ENCODE peak calls at places on chromosomes 16 and 17, in four cellular contexts. D is HCT116, S is HepG2, T is K562. P is an unnamed sample.

GRCh38 chr17:48814504-48814903 is 2.5 kb downstream of the TTLL6 start:
- DNase-seq in D (peak; percentile 60), S (peak; percentile 66), T (peak; percentile 75), P (no peak)

GRCh38 chr16:31200821-31201510 is 1.6 kb downstream of the PYCARD start:
- DNase-seq in D (no peak), S (no peak), T (no peak), P (no peak)

GRCh38 chr16:3594316-3595109 is 16.9 kb downstream of the SLX4 start:
- DNase-seq in D (no peak), S (no peak), T (no peak), P (no peak)

GRCh38 chr16:66517586-66518263 is 32.2 kb downstream of the TK2 start:
- DNase-seq in D (no peak), S (no peak), T (no peak), P (no peak)

GRCh38 chr16:4071686-4072561 is 44.3 kb downstream of the ADCY9 start:
- DNase-seq in D (no peak), S (no peak), T (no peak), P (no peak)

GRCh38 chr16:4407543-4408322 is 8.7 kb downstream of the CORO7 start:
- DNase-seq in D (no peak), S (no peak), T (no peak), P (no peak)

GRCh38 chr17:9346296-9346926 is 229.2 kb downstream of the STX8 start:
- DNase-seq in D (no peak), S (no peak), T (no peak), P (no peak)

GRCh38 chr17:50557265-50558029 is 3.1 kb upstream of the CACNA1G start:
- DNase-seq in D (no peak), S (no peak), T (no peak), P (no peak)

GRCh38 chr17:73526851-73527250 is 117.4 kb downstream of the SDK2 start:
- DNase-seq in D (no peak), S (no peak), T (no peak), P (no peak)

GRCh38 chr17:79028496-79029326 is 4.7 kb downstream of the C1QTNF1 start:
- DNase-seq in D (no peak), S (peak; percentile 39), T (no peak), P (no peak)

GRCh38 chr17:18142417-18142816 is 33.9 kb downstream of the MYO15A start:
- DNase-seq in D (no peak), S (no peak), T (no peak), P (no peak)

GRCh38 chr16:86625029-86625428 is 46.7 kb downstream of the FOXL1 start:
- DNase-seq in D (no peak), S (no peak), T (no peak), P (no peak)

GRCh38 chr17:66518108-66518507 is 215.7 kb downstream of the PRKCA start:
- DNase-seq in D (no peak), S (no peak), T (no peak), P (no peak)

GRCh38 chr17:48728232-48729231 is at the start of gene HOXB13:
- DNase-seq in D (peak; percentile 75), S (no peak), T (peak; percentile 63), P (no peak)

GRCh38 chr17:44137891-44138709 is 3.6 kb upstream of the HROB start:
- DNase-seq in D (peak; percentile 95), S (peak; percentile 87), T (peak; percentile 95), P (peak; percentile 73)

GRCh38 chr17:2689411-2690164 is 22.0 kb downstream of the CLUH start:
- DNase-seq in D (no peak), S (no peak), T (no peak), P (no peak)

GRCh38 chr17:75832164-75832651 is 12.0 kb downstream of the UNC13D start:
- DNase-seq in D (no peak), S (no peak), T (no peak), P (no peak)

GRCh38 chr16:47026947-47027346 is 53.5 kb upstream of the DNAJA2 start:
- DNase-seq in D (no peak), S (no peak), T (no peak), P (no peak)

GRCh38 chr16:47028767-47029377 is 55.4 kb upstream of the DNAJA2 start:
- DNase-seq in D (no peak), S (no peak), T (no peak), P (no peak)

GRCh38 chr16:47029724-47030123 is 56.2 kb upstream of the DNAJA2 start:
- DNase-seq in D (no peak), S (no peak), T (no peak), P (no peak)

GRCh38 chr16:47025641-47026040 is 52.2 kb upstream of the DNAJA2 start:
- DNase-seq in D (no peak), S (no peak), T (no peak), P (no peak)

GRCh38 chr16:47026492-47026891 is 53.0 kb upstream of the DNAJA2 start:
- DNase-seq in D (no peak), S (no peak), T (no peak), P (no peak)
- TF ChIP-seq TCF7L2 in D (no peak), S (no peak), T (no peak), P (no peak)

DNA sequence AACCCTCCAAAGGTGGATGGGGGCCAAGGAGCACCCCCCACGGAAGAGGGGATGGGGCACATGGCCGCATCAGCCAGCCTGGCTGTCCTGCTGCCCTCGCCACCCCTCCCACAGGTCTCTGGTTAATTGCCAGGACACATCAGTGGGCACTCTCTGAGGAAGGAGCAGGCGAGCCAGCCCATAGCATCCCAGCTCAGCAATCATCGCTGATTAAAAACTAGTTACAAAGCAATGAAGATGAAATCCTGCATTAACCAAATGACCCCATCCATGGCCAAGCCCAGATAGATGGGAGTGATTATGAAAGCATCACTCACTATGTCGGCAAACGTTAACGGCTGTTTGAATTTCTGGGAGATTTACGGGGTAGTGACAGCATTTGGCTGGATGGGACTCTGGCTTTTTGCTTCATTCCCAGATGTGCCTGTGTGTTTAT is 45.3 kb downstream of the CCDC182 start:
- DNase-seq in D (no peak), S (no peak), T (no peak), P (no peak)
- TF ChIP-seq CTCF in D (no peak), S (no peak), T (no peak), P (no peak)

GRCh38 chr17:7588553-7589203 is 1.2 kb downstream of the SOX15 start:
- DNase-seq in D (no peak), S (no peak), T (no peak), P (no peak)

GRCh38 chr17:7587831-7588230 is 2.1 kb downstream of the SOX15 start:
- DNase-seq in D (no peak), S (no peak), T (no peak), P (no peak)

GRCh38 chr17:7590743-7591142 is 849 bp upstream of the SOX15 start:
- DNase-seq in D (no peak), S (no peak), T (no peak), P (no peak)

GRCh38 chr17:7589891-7590611 is at the start of gene SOX15:
- DNase-seq in D (no peak), S (no peak), T (no peak), P (no peak)

DNA sequence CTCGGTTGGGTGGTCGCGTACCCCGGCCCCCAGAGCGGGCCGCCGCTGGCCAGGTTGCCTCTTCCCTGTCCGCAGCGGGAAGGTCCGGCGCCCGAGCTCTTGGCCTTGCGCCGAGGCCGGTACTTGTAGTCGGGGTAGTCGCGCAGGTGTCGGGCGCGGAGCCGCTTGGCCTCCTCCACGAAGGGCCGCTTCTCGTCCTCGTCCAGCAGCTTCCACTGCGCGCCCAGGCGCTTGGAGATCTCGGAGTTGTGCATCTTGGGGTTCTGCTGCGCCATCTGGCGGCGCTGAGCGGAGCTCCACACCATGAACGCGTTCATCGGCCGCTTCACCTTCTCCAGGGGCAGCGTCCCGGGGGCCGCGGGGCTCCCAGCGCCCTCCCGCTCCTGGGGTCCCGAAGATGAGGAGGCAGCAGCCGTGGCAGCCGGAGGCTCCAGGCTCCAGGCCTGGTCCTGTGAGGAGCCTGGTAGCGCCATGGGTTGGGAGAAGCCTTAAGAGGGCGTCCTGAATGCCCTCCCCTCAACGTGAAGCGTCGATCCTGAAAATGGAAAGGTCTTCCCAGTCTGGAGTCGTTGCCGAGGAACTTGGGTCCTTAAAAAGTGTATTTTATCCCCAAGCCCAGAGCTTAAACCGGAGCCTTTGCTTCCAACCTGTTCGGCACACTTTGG is 558 bp downstream of the SOX15 start:
- DNase-seq in D (no peak), S (no peak), T (no peak), P (no peak)
- TF ChIP-seq REST in D (no peak), S (no peak), T (no peak), P (no peak)

GRCh38 chr16:519425-519824 is 8.1 kb upstream of the CAPN15 start:
- DNase-seq in D (no peak), S (no peak), T (no peak), P (no peak)
- TF ChIP-seq TCF7L2 in D (no peak), S (no peak), T (no peak), P (no peak)

DNA sequence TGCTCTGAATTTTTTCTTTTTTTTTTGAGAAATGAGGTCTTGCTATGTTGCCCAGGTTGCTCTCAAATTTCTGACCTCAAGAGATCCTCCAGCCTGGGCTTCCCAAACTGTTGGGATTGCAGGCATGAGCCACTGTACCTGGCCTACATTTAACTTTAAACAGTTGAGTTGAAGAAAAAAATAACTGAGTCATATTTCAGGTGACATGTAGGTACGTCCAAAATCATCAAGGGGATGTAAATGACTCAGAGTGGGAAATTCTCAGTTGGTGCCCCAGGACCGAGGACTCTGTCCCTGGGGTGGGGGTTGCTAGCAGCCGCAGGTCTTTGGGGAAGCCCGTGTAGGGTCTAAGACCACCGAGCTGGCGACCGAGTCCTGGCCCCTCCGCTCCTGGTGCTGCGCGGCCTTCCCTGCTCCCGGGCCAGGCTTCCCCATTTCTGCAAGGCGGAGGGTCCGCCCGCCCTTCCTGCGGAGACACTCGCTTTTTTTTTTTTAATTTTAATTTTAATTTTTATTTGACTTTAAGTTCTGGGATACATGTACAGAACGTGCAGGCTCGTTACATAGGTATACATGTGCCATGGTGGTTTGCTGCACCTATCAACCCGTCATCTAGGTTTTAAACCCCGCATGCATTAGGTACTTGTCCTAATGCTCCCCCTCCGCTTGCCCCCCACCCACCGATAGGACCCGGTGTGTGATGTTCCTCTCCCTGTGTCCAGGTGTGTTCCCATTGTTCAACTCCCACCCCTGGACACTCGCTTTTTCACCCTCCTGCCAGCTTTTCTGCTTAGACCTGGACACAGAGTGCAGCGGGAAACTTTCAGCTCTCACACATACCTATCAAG is 12.7 kb upstream of the N4BP1 start:
- DNase-seq in D (no peak), S (no peak), T (no peak), P (no peak)
- TF ChIP-seq CTCF in D (no peak), S (no peak), T (no peak), P (no peak)

GRCh38 chr16:59737274-59737673 is 1003.2 kb upstream of the GOT2 start:
- DNase-seq in D (no peak), S (no peak), T (no peak), P (no peak)
- TF ChIP-seq REST in D (no peak), S (no peak), T (no peak), P (no peak)

GRCh38 chr17:42321555-42321954 is 33.3 kb downstream of the STAT5A start:
- DNase-seq in D (no peak), S (no peak), T (no peak), P (no peak)
- TF ChIP-seq TCF7L2 in D (no peak), S (no peak), T (no peak), P (no peak)

DNA sequence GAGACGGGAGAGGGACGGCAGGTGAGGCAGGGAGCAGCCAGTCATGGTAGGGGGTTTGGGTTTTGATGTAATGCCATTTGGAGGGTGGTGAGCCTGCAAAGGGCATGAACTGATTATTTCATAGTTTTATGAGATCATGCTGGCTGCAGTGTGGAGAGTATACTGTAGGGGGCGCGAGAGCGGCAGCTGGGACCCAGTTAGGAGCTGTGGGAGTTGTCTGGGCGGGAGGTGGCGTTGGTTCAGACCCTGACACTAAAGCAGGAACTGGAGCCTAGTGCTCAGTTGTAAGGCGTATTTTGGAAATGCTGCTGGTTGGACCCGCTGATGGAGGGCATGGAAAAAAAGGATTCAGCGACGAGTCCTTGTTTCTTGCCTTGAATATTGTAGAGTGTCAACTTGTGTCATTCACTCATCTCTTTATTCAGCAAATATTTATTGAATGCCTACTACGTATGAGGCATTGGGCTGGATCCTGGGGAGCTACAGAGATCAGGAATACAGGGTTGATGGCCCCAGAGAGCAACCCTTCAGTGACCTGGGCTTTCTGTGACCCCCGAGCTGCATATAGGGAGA is 23.7 kb upstream of the KDM8 start:
- DNase-seq in D (peak; percentile 58), S (peak; percentile 72), T (peak; percentile 86), P (no peak)
- TF ChIP-seq CTCF in D (peak; percentile 97), S (peak; percentile 98), T (peak; percentile 99), P (peak; percentile 87)